ENCODE peak calls at places on chromosomes 11 and 22, in six cellular contexts. One of them, this sample, is unnamed. For H3K4me1, the result is how much of the 10 kb centered on the place peaks cover.

GRCh38 chr22:47205081-47205491 is 442.6 kb downstream of the TBC1D22A start:
- DNase-seq in A549: no peak
- DNase-seq in heart left ventricle: no peak
- DNase-seq in heart right ventricle: no peak
- DNase-seq in sigmoid colon: peak
- DNase-seq in testis: no peak
- DNase-seq in this sample: no peak

GRCh38 chr11:65226103-65226442 is 35.7 kb upstream of the POLA2 start:
- DNase-seq in A549: no peak
- DNase-seq in heart left ventricle: no peak
- DNase-seq in heart right ventricle: no peak
- DNase-seq in sigmoid colon: no peak
- DNase-seq in testis: no peak
- DNase-seq in this sample: no peak

GRCh38 chr22:22691716-22692701 is 47.6 kb downstream of the GGTLC2 start:
- DNase-seq in A549: peak
- DNase-seq in heart left ventricle: no peak
- DNase-seq in heart right ventricle: no peak
- DNase-seq in sigmoid colon: peak
- DNase-seq in testis: no peak
- DNase-seq in this sample: no peak

GRCh38 chr11:124762077-124762623 is at the start of gene ESAM:
- DNase-seq in A549: peak
- DNase-seq in heart left ventricle: peak
- DNase-seq in heart right ventricle: peak
- DNase-seq in sigmoid colon: no peak
- DNase-seq in testis: no peak
- DNase-seq in this sample: no peak

GRCh38 chr11:39784873-39785272 is 1674.6 kb downstream of the LRRC4C start:
- DNase-seq in A549: no peak
- DNase-seq in heart left ventricle: no peak
- DNase-seq in heart right ventricle: no peak
- DNase-seq in sigmoid colon: no peak
- DNase-seq in testis: no peak
- DNase-seq in this sample: no peak

GRCh38 chr11:58913685-58914084 is 25.6 kb upstream of the GLYATL1 start:
- DNase-seq in A549: no peak
- DNase-seq in heart left ventricle: no peak
- DNase-seq in heart right ventricle: no peak
- DNase-seq in sigmoid colon: no peak
- DNase-seq in testis: no peak
- DNase-seq in this sample: no peak

GRCh38 chr11:59429924-59430516 is 3.8 kb upstream of the OR5A2 start:
- DNase-seq in A549: peak
- DNase-seq in heart left ventricle: no peak
- DNase-seq in heart right ventricle: no peak
- DNase-seq in sigmoid colon: no peak
- DNase-seq in testis: peak
- DNase-seq in this sample: no peak

GRCh38 chr11:75350743-75351540 is 519 bp downstream of the ARRB1 start:
- DNase-seq in A549: no peak
- DNase-seq in heart left ventricle: peak
- DNase-seq in heart right ventricle: peak
- DNase-seq in sigmoid colon: peak
- DNase-seq in testis: peak
- DNase-seq in this sample: peak

GRCh38 chr11:69000831-69001245 is 12.2 kb downstream of the MRGPRF start:
- DNase-seq in A549: peak
- DNase-seq in heart left ventricle: no peak
- DNase-seq in heart right ventricle: no peak
- DNase-seq in sigmoid colon: peak
- DNase-seq in testis: peak
- DNase-seq in this sample: no peak

GRCh38 chr22:38258895-38259294 is 13.9 kb downstream of the TMEM184B start:
- DNase-seq in A549: no peak
- DNase-seq in heart left ventricle: peak
- DNase-seq in heart right ventricle: peak
- DNase-seq in sigmoid colon: peak
- DNase-seq in testis: peak
- DNase-seq in this sample: no peak

GRCh38 chr11:2726964-2727363 is 27.2 kb upstream of the KCNQ1OT1 start:
- DNase-seq in A549: no peak
- DNase-seq in heart left ventricle: no peak
- DNase-seq in heart right ventricle: no peak
- DNase-seq in sigmoid colon: no peak
- DNase-seq in testis: no peak
- DNase-seq in this sample: no peak

GRCh38 chr11:90845126-90845525 is 622.3 kb upstream of the CHORDC1 start:
- DNase-seq in A549: no peak
- DNase-seq in heart left ventricle: no peak
- DNase-seq in heart right ventricle: no peak
- DNase-seq in sigmoid colon: no peak
- DNase-seq in testis: no peak
- DNase-seq in this sample: no peak

GRCh38 chr11:487571-488021 is 19.4 kb downstream of the RNH1 start:
- DNase-seq in A549: no peak
- DNase-seq in heart left ventricle: no peak
- DNase-seq in heart right ventricle: peak
- DNase-seq in sigmoid colon: no peak
- DNase-seq in testis: no peak
- DNase-seq in this sample: no peak

GRCh38 chr11:37946155-37946766 is 1348.2 kb upstream of the RAG2 start:
- DNase-seq in A549: peak
- DNase-seq in heart left ventricle: no peak
- DNase-seq in heart right ventricle: no peak
- DNase-seq in sigmoid colon: no peak
- DNase-seq in testis: peak
- DNase-seq in this sample: no peak

GRCh38 chr11:126963603-126964353 is 36.8 kb downstream of the KIRREL3 start:
- DNase-seq in A549: peak
- DNase-seq in heart left ventricle: no peak
- DNase-seq in heart right ventricle: no peak
- DNase-seq in sigmoid colon: no peak
- DNase-seq in testis: no peak
- DNase-seq in this sample: no peak

GRCh38 chr11:16856022-16856471 is 117.6 kb downstream of the C11orf58 start:
- DNase-seq in A549: no peak
- DNase-seq in heart left ventricle: peak
- DNase-seq in heart right ventricle: no peak
- DNase-seq in sigmoid colon: no peak
- DNase-seq in testis: no peak
- DNase-seq in this sample: no peak

GRCh38 chr11:2983908-2984307 is 8.2 kb downstream of the NAP1L4 start:
- DNase-seq in A549: no peak
- DNase-seq in heart left ventricle: no peak
- DNase-seq in heart right ventricle: no peak
- DNase-seq in sigmoid colon: no peak
- DNase-seq in testis: no peak
- DNase-seq in this sample: no peak

GRCh38 chr22:19525116-19525660 is 978 bp upstream of the CLDN5 start:
- DNase-seq in A549: no peak
- DNase-seq in heart left ventricle: peak
- DNase-seq in heart right ventricle: peak
- DNase-seq in sigmoid colon: no peak
- DNase-seq in testis: no peak
- DNase-seq in this sample: no peak
- TF ChIP-seq CTCF in A549: no peak
- TF ChIP-seq CTCF in heart left ventricle: no peak
- TF ChIP-seq CTCF in heart right ventricle: no peak
- TF ChIP-seq CTCF in sigmoid colon: no peak
- TF ChIP-seq CTCF in testis: no peak
- TF ChIP-seq CTCF in this sample: no peak

GRCh38 chr11:35141034-35141433 is 2.1 kb downstream of the CD44 start:
- DNase-seq in A549: no peak
- DNase-seq in heart left ventricle: no peak
- DNase-seq in heart right ventricle: no peak
- DNase-seq in sigmoid colon: no peak
- DNase-seq in testis: no peak
- DNase-seq in this sample: no peak

GRCh38 chr11:35143509-35144102 is 4.6 kb downstream of the CD44 start:
- DNase-seq in A549: no peak
- DNase-seq in heart left ventricle: no peak
- DNase-seq in heart right ventricle: no peak
- DNase-seq in sigmoid colon: no peak
- DNase-seq in testis: no peak
- DNase-seq in this sample: no peak

GRCh38 chr11:35142481-35143207 is 3.7 kb downstream of the CD44 start:
- DNase-seq in A549: no peak
- DNase-seq in heart left ventricle: peak
- DNase-seq in heart right ventricle: no peak
- DNase-seq in sigmoid colon: no peak
- DNase-seq in testis: no peak
- DNase-seq in this sample: no peak

GRCh38 chr11:35139883-35140282 is 912 bp downstream of the CD44 start:
- DNase-seq in A549: no peak
- DNase-seq in heart left ventricle: no peak
- DNase-seq in heart right ventricle: no peak
- DNase-seq in sigmoid colon: no peak
- DNase-seq in testis: no peak
- DNase-seq in this sample: no peak

DNA sequence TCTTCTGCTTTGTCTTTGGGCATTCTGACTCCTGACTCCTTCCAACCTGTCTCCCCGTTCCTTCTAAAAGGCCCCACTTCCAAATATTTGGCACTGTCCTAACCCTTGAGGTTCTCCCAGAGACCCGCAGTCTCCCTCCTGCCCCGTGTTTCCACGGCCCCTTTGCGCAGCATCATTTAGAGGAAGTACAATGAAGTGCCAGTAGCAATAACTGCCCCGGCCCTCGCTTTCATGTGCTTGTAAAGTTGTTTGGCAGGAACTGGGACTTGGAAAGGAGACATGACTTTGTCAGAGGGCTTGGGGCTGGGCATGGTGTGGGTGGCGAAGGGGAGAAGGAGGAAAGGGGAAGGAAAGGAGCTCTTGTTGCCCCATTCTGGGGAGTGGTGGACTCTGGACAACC is 2.6 kb downstream of the CD44 start:
- DNase-seq in A549: no peak
- DNase-seq in heart left ventricle: peak
- DNase-seq in heart right ventricle: peak
- DNase-seq in sigmoid colon: peak
- DNase-seq in testis: peak
- DNase-seq in this sample: peak
- H3K4me1 ChIP-seq in A549: half or more
- H3K4me1 ChIP-seq in heart left ventricle: half or more
- H3K4me1 ChIP-seq in heart right ventricle: under half
- H3K4me1 ChIP-seq in sigmoid colon: half or more
- H3K4me1 ChIP-seq in testis: under half
- H3K4me1 ChIP-seq in this sample: under half

GRCh38 chr11:48172818-48173609 is 43.6 kb upstream of the OR4B1 start:
- DNase-seq in A549: peak
- DNase-seq in heart left ventricle: peak
- DNase-seq in heart right ventricle: peak
- DNase-seq in sigmoid colon: no peak
- DNase-seq in testis: peak
- DNase-seq in this sample: peak
- H3K4me3 ChIP-seq in A549: no peak
- H3K4me3 ChIP-seq in heart left ventricle: no peak
- H3K4me3 ChIP-seq in heart right ventricle: no peak
- H3K4me3 ChIP-seq in sigmoid colon: no peak
- H3K4me3 ChIP-seq in testis: no peak
- H3K4me3 ChIP-seq in this sample: no peak

DNA sequence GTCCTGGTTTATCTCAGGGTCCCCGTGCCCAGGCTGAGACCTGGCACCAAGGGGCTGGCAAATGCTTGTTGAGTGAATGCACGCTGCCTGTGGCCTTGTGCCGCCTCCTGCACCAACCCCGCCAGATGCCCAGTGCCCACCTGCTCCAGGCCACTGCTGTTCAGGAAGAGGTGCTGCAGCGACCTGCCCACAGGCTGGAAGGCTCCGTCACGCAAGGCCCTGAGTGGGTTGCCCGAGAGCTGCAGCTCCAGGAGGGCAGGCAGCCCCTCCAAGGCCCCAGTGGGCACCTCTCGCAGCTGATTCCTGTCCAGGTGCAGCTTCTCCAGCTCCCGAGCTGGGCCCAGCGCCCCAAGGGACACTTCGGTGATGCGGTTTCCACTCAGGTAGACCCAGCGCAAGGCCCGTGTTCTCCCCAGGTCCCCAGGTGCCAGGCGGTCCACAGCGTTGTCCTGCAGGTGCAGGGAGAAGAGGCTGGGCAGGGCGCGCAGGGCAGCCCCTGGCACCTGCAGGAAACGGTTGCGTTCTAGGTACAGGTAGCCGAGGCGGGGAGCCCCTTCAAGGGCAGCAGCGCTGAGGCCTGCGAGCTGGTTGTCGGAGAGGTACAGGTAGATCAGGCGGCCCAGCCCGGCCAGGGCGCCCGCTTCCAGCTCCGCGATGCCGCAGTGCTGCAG is 3.6 kb downstream of the CHADL start:
- DNase-seq in A549: no peak
- DNase-seq in heart left ventricle: no peak
- DNase-seq in heart right ventricle: no peak
- DNase-seq in sigmoid colon: no peak
- DNase-seq in testis: no peak
- DNase-seq in this sample: no peak
- TF ChIP-seq CTCF in A549: no peak
- TF ChIP-seq CTCF in heart left ventricle: no peak
- TF ChIP-seq CTCF in heart right ventricle: peak
- TF ChIP-seq CTCF in sigmoid colon: peak
- TF ChIP-seq CTCF in testis: no peak
- TF ChIP-seq CTCF in this sample: no peak

GRCh38 chr22:36337365-36338130 is 50.2 kb downstream of the MYH9 start:
- DNase-seq in A549: no peak
- DNase-seq in heart left ventricle: no peak
- DNase-seq in heart right ventricle: no peak
- DNase-seq in sigmoid colon: no peak
- DNase-seq in testis: no peak
- DNase-seq in this sample: no peak
- H3K4me1 ChIP-seq in A549: half or more
- H3K4me1 ChIP-seq in heart left ventricle: half or more
- H3K4me1 ChIP-seq in heart right ventricle: half or more
- H3K4me1 ChIP-seq in sigmoid colon: half or more
- H3K4me1 ChIP-seq in testis: under half
- H3K4me1 ChIP-seq in this sample: half or more